ENCODE peak calls at places on chromosome 10, in five cellular contexts. X is substantia nigra, O is NCI-H524, L is GM19239, V is HFFc6. I is an unnamed sample.

GRCh38 chr10:101262147-101262546 is 32.9 kb upstream of the LBX1 start:
- DNase-seq in X (no peak), O (no peak), L (no peak), V (no peak), I (no peak)

GRCh38 chr10:60816624-60817023 is 38.3 kb downstream of the CDK1 start:
- DNase-seq in X (no peak), O (peak), L (peak), V (peak), I (peak)

GRCh38 chr10:61758440-61758839 is 95.7 kb downstream of the CABCOCO1 start:
- DNase-seq in X (no peak), O (no peak), L (no peak), V (peak), I (no peak)

GRCh38 chr10:29409241-29410051 is 120.6 kb downstream of the LYZL1 start:
- DNase-seq in X (peak), O (peak), L (peak), V (peak), I (peak)

GRCh38 chr10:71217266-71218045 is 5.1 kb downstream of the UNC5B start:
- DNase-seq in X (no peak), O (no peak), L (no peak), V (no peak), I (no peak)

GRCh38 chr10:76546411-76546810 is 1091.2 kb downstream of the KCNMA1 start:
- DNase-seq in X (no peak), O (no peak), L (no peak), V (no peak), I (no peak)

GRCh38 chr10:117920956-117921355 is 125.8 kb downstream of the RAB11FIP2 start:
- DNase-seq in X (no peak), O (no peak), L (no peak), V (no peak), I (no peak)

GRCh38 chr10:91575044-91575610 is 57.7 kb downstream of the PPP1R3C start:
- DNase-seq in X (no peak), O (no peak), L (no peak), V (no peak), I (no peak)

GRCh38 chr10:12726971-12727831 is 274.3 kb downstream of the CCDC3 start:
- DNase-seq in X (no peak), O (no peak), L (no peak), V (no peak), I (no peak)

GRCh38 chr10:44347609-44348400 is 37.1 kb downstream of the CXCL12 start:
- DNase-seq in X (no peak), O (no peak), L (no peak), V (no peak), I (no peak)

GRCh38 chr10:12540341-12540781 is 191.0 kb downstream of the CAMK1D start:
- DNase-seq in X (no peak), O (no peak), L (no peak), V (peak), I (no peak)

GRCh38 chr10:71268751-71269150 is 50.3 kb upstream of the SLC29A3 start:
- DNase-seq in X (no peak), O (peak), L (no peak), V (no peak), I (no peak)

GRCh38 chr10:115953203-115953602 is 319.8 kb downstream of the GFRA1 start:
- DNase-seq in X (no peak), O (no peak), L (no peak), V (no peak), I (no peak)

GRCh38 chr10:68231106-68231901 is 609 bp downstream of the ATOH7 start:
- DNase-seq in X (peak), O (peak), L (peak), V (peak), I (peak)

GRCh38 chr10:33010132-33011037 is 52.4 kb upstream of the ITGB1 start:
- DNase-seq in X (no peak), O (peak), L (no peak), V (peak), I (no peak)

GRCh38 chr10:843703-844102 is 87.8 kb downstream of the LARP4B start:
- DNase-seq in X (no peak), O (no peak), L (no peak), V (no peak), I (no peak)

GRCh38 chr10:31072453-31072852 is 40.8 kb upstream of the ZNF438 start:
- DNase-seq in X (no peak), O (no peak), L (no peak), V (no peak), I (no peak)

I was measured in transverse colon.